ENCODE peak calls at places on chromosomes 13 and 19, in eight cellular contexts. D is endothelial cell of umbilical vein, A is body of pancreas, X is ovary, P is esophagus muscularis mucosa, V is tibial nerve, H is upper lobe of left lung, U is Peyer's patch. O is an unnamed sample.
A peak's percentile ranks its signal among the peaks of the same experiment; 100 is the strongest.

GRCh38 chr19:18053571-18054219 is 33.0 kb downstream of the IL12RB1 start:
- DNase-seq in D (no peak), A (no peak), X (no peak), P (no peak), V (no peak), H (no peak), U (no peak), O (no peak)

GRCh38 chr19:19477705-19478383 is 37.5 kb downstream of the TSSK6 start:
- DNase-seq in D (no peak), A (no peak), X (no peak), P (no peak), V (no peak), H (no peak), U (no peak), O (no peak)

GRCh38 chr19:6696239-6696820 is 24.1 kb downstream of the C3 start:
- DNase-seq in D (no peak), A (no peak), X (no peak), P (no peak), V (no peak), H (no peak), U (no peak), O (no peak)

GRCh38 chr19:15187026-15188007 is 13.5 kb downstream of the NOTCH3 start:
- DNase-seq in D (no peak), A (no peak), X (no peak), P (no peak), V (no peak), H (peak; percentile 72), U (no peak), O (no peak)

GRCh38 chr19:15251749-15252397 is 19.6 kb upstream of the EPHX3 start:
- DNase-seq in D (peak; percentile 73), A (peak; percentile 47), X (peak; percentile 89), P (peak; percentile 93), V (peak; percentile 69), H (peak; percentile 82), U (peak; percentile 63), O (peak; percentile 95)

GRCh38 chr13:112733112-112733511 is 43.3 kb downstream of the ATP11A start:
- DNase-seq in D (no peak), A (no peak), X (no peak), P (no peak), V (no peak), H (no peak), U (no peak), O (no peak)

GRCh38 chr19:41926028-41926860 is 2.0 kb downstream of the ERFL start:
- DNase-seq in D (no peak), A (no peak), X (no peak), P (no peak), V (no peak), H (peak; percentile 64), U (no peak), O (no peak)

GRCh38 chr13:75432045-75432444 is 49.9 kb downstream of the TBC1D4 start:
- DNase-seq in D (no peak), A (no peak), X (no peak), P (no peak), V (no peak), H (no peak), U (no peak), O (no peak)

GRCh38 chr19:17948967-17949930 is 16.4 kb downstream of the CCDC124 start:
- DNase-seq in D (no peak), A (no peak), X (peak; percentile 60), P (no peak), V (no peak), H (peak; percentile 57), U (no peak), O (no peak)

GRCh38 chr13:97743946-97744345 is 209.5 kb upstream of the IPO5 start:
- DNase-seq in D (no peak), A (no peak), X (no peak), P (no peak), V (no peak), H (no peak), U (no peak), O (no peak)

GRCh38 chr13:52827839-52828238 is 20.6 kb downstream of the PCDH8 start:
- DNase-seq in D (no peak), A (no peak), X (no peak), P (peak; percentile 70), V (no peak), H (peak; percentile 33), U (no peak), O (no peak)

GRCh38 chr13:99978781-99979452 is 2.7 kb upstream of the ZIC2 start:
- DNase-seq in D (no peak), A (no peak), X (no peak), P (no peak), V (no peak), H (no peak), U (peak; percentile 34), O (no peak)

GRCh38 chr13:97076898-97077297 is 82.6 kb upstream of the OXGR1 start:
- DNase-seq in D (peak; percentile 14), A (no peak), X (no peak), P (no peak), V (peak; percentile 19), H (no peak), U (no peak), O (no peak)

GRCh38 chr13:109496216-109496615 is 290.2 kb downstream of the IRS2 start:
- DNase-seq in D (no peak), A (no peak), X (no peak), P (no peak), V (no peak), H (no peak), U (no peak), O (no peak)

GRCh38 chr13:73934215-73934623 is 200.0 kb downstream of the KLF12 start:
- DNase-seq in D (peak; percentile 42), A (no peak), X (no peak), P (no peak), V (no peak), H (no peak), U (no peak), O (no peak)

GRCh38 chr19:41371541-41371940 is 4.8 kb upstream of the TMEM91 start:
- DNase-seq in D (no peak), A (no peak), X (no peak), P (no peak), V (no peak), H (no peak), U (no peak), O (no peak)

GRCh38 chr13:45786293-45786920 is 65.1 kb downstream of the SIAH3 start:
- DNase-seq in D (no peak), A (peak; percentile 34), X (no peak), P (no peak), V (no peak), H (no peak), U (no peak), O (no peak)

GRCh38 chr19:56350416-56351045 is 35.9 kb upstream of the ZSCAN5A start:
- DNase-seq in D (peak; percentile 55), A (peak; percentile 53), X (no peak), P (no peak), V (peak; percentile 74), H (no peak), U (peak; percentile 74), O (no peak)

DNA sequence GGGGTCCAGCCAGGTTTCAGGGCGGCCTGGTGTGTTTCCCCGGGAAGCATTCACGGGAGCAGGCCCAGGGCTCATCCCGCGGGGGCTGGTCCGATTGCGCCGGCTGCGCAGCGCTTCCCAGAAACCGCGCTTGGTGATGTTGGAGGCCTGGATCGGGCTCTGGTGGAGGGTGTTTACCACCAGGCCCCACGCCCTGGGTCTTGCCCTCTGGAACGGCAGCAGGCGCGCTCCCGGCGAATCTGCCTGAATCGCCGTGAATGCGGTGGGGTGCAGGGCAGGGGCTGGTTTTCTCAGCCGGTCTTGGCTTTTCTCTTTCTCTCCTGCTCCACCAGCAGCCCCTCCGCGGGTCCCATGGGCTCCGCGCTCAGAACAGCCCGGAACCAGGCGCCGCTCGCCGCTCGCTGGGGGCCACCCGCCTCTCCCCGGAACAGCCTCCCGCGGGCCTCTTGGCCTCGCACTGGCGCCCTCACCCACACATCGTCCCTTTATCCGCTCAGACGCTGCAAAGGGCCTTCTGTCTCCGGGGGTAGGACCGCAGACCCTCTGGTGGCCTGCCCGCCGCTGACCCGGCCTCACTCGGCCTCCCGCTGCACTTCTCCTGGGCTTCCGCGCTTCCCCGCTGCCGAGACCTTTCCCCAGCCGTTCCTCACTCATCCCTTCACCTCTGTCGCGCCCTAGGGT is 69.4 kb upstream of the GJB6 start:
- DNase-seq in D (no peak), A (no peak), X (peak; percentile 28), P (peak; percentile 89), V (peak; percentile 11), H (peak; percentile 78), U (no peak), O (no peak)
- H3K27me3 ChIP-seq in D (peaks cover 32% of the 10 kb centered on the region), A (peaks cover 9% of the 10 kb centered on the region), X (no peaks in the 10 kb centered on the region), P (peaks cover 7% of the 10 kb centered on the region), V (peaks cover 10% of the 10 kb centered on the region), H (peaks cover 8% of the 10 kb centered on the region), U (no peaks in the 10 kb centered on the region), O (peaks cover 20% of the 10 kb centered on the region)

GRCh38 chr13:40158218-40158617 is 502.8 kb downstream of the COG6 start:
- DNase-seq in D (peak; percentile 63), A (no peak), X (no peak), P (no peak), V (no peak), H (no peak), U (no peak), O (no peak)
- TF ChIP-seq POLR2A in D (no peak), A (no peak), X (no peak), P (no peak), V (no peak), H (no peak), U (no peak), O (no peak)

GRCh38 chr19:3315676-3315973 is 50.8 kb upstream of the NFIC start:
- DNase-seq in D (no peak), A (no peak), X (no peak), P (no peak), V (no peak), H (no peak), U (no peak), O (no peak)

GRCh38 chr19:3314962-3315675 is 51.3 kb upstream of the NFIC start:
- DNase-seq in D (no peak), A (no peak), X (no peak), P (no peak), V (no peak), H (no peak), U (no peak), O (no peak)

GRCh38 chr19:3310280-3310679 is 56.1 kb upstream of the NFIC start:
- DNase-seq in D (no peak), A (no peak), X (no peak), P (no peak), V (no peak), H (no peak), U (no peak), O (no peak)

GRCh38 chr19:3310711-3311110 is 55.7 kb upstream of the NFIC start:
- DNase-seq in D (no peak), A (no peak), X (no peak), P (no peak), V (no peak), H (no peak), U (no peak), O (no peak)

DNA sequence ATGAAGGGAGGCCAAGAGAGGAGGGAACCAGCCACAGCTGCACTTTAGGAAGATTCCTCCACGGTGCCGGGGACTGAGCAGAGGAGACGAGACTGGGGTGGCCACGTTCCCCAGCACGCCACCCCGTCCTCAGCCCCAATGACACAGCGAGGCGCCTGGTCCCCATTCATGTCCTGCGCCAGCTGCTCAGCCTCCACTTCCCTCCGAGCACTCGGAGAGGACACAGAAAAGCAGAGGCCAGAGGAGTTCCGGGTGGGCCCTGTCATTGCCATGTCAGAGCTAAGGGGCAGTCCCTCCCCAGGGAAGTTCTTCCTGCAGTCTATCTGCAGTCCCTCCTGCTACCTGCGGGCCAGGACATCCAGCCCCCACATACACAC is 53.2 kb upstream of the NFIC start:
- DNase-seq in D (no peak), A (no peak), X (no peak), P (no peak), V (no peak), H (no peak), U (no peak), O (no peak)
- H3K27me3 ChIP-seq in D (peaks cover 4% of the 10 kb centered on the region), A (peaks cover 10% of the 10 kb centered on the region), X (no peaks in the 10 kb centered on the region), P (peaks cover 13% of the 10 kb centered on the region), V (peaks cover 80% of the 10 kb centered on the region), H (peaks cover 19% of the 10 kb centered on the region), U (no peaks in the 10 kb centered on the region), O (peaks cover 53% of the 10 kb centered on the region)

GRCh38 chr19:52734893-52735661 is at the start of gene ZNF611:
- DNase-seq in D (peak; percentile 97), A (peak; percentile 99), X (peak; percentile 99), P (peak; percentile 100), V (peak; percentile 99), H (peak; percentile 99), U (peak; percentile 99), O (peak; percentile 93)
- TF ChIP-seq POLR2A in D (peak; percentile 90), A (peak; percentile 87), X (peak; percentile 77), P (peak; percentile 63), V (peak; percentile 88), H (no peak), U (peak; percentile 79), O (peak; percentile 67)